ENCODE peak calls at places on chromosomes 3 and 15, in six cellular contexts. One of them, this sample, is unnamed.

GRCh38 chr3:161149529-161149928 is 44.4 kb upstream of the B3GALNT1 start:
- DNase-seq in nucleus accumbens: no peak
- DNase-seq in GM10248: no peak
- DNase-seq in NK-92 treated with Interleukin-12 subunit alpha and Interleukin-12 subunit beta, amount 100 ng/mL, for 24 hours: no peak
- DNase-seq in heart left ventricle: no peak
- DNase-seq in stimulated activated naive CD8-positive, alpha-beta T cell treated with anti-CD3 and anti-CD28 coated beads, Interleukin-15, amount 100 ng/mL, for 72 hours: no peak
- DNase-seq in this sample: no peak

GRCh38 chr3:195119461-195120198 is 151.3 kb downstream of the XXYLT1 start:
- DNase-seq in nucleus accumbens: no peak
- DNase-seq in GM10248: no peak
- DNase-seq in NK-92 treated with Interleukin-12 subunit alpha and Interleukin-12 subunit beta, amount 100 ng/mL, for 24 hours: no peak
- DNase-seq in heart left ventricle: no peak
- DNase-seq in stimulated activated naive CD8-positive, alpha-beta T cell treated with anti-CD3 and anti-CD28 coated beads, Interleukin-15, amount 100 ng/mL, for 72 hours: no peak
- DNase-seq in this sample: peak

GRCh38 chr3:127044996-127045395 is 62.1 kb downstream of the PLXNA1 start:
- DNase-seq in nucleus accumbens: no peak
- DNase-seq in GM10248: no peak
- DNase-seq in NK-92 treated with Interleukin-12 subunit alpha and Interleukin-12 subunit beta, amount 100 ng/mL, for 24 hours: no peak
- DNase-seq in heart left ventricle: no peak
- DNase-seq in stimulated activated naive CD8-positive, alpha-beta T cell treated with anti-CD3 and anti-CD28 coated beads, Interleukin-15, amount 100 ng/mL, for 72 hours: no peak
- DNase-seq in this sample: no peak

GRCh38 chr3:32781211-32781968 is 36.4 kb upstream of the TRIM71 start:
- DNase-seq in nucleus accumbens: peak
- DNase-seq in GM10248: peak
- DNase-seq in NK-92 treated with Interleukin-12 subunit alpha and Interleukin-12 subunit beta, amount 100 ng/mL, for 24 hours: peak
- DNase-seq in heart left ventricle: peak
- DNase-seq in stimulated activated naive CD8-positive, alpha-beta T cell treated with anti-CD3 and anti-CD28 coated beads, Interleukin-15, amount 100 ng/mL, for 72 hours: peak
- DNase-seq in this sample: no peak

GRCh38 chr3:14137004-14137403 is 12.2 kb downstream of the TMEM43 start:
- DNase-seq in nucleus accumbens: no peak
- DNase-seq in GM10248: no peak
- DNase-seq in NK-92 treated with Interleukin-12 subunit alpha and Interleukin-12 subunit beta, amount 100 ng/mL, for 24 hours: no peak
- DNase-seq in heart left ventricle: no peak
- DNase-seq in stimulated activated naive CD8-positive, alpha-beta T cell treated with anti-CD3 and anti-CD28 coated beads, Interleukin-15, amount 100 ng/mL, for 72 hours: no peak
- DNase-seq in this sample: no peak

GRCh38 chr3:117941756-117942155 is 1092.9 kb downstream of the IGSF11 start:
- DNase-seq in nucleus accumbens: no peak
- DNase-seq in GM10248: no peak
- DNase-seq in NK-92 treated with Interleukin-12 subunit alpha and Interleukin-12 subunit beta, amount 100 ng/mL, for 24 hours: no peak
- DNase-seq in heart left ventricle: no peak
- DNase-seq in stimulated activated naive CD8-positive, alpha-beta T cell treated with anti-CD3 and anti-CD28 coated beads, Interleukin-15, amount 100 ng/mL, for 72 hours: no peak
- DNase-seq in this sample: no peak

GRCh38 chr15:45630958-45631691 is 3.7 kb upstream of the SQOR start:
- DNase-seq in nucleus accumbens: no peak
- DNase-seq in GM10248: no peak
- DNase-seq in NK-92 treated with Interleukin-12 subunit alpha and Interleukin-12 subunit beta, amount 100 ng/mL, for 24 hours: no peak
- DNase-seq in heart left ventricle: no peak
- DNase-seq in stimulated activated naive CD8-positive, alpha-beta T cell treated with anti-CD3 and anti-CD28 coated beads, Interleukin-15, amount 100 ng/mL, for 72 hours: no peak
- DNase-seq in this sample: peak

GRCh38 chr3:100254168-100254777 is 6.5 kb upstream of the TBC1D23 start:
- DNase-seq in nucleus accumbens: peak
- DNase-seq in GM10248: peak
- DNase-seq in NK-92 treated with Interleukin-12 subunit alpha and Interleukin-12 subunit beta, amount 100 ng/mL, for 24 hours: peak
- DNase-seq in heart left ventricle: peak
- DNase-seq in stimulated activated naive CD8-positive, alpha-beta T cell treated with anti-CD3 and anti-CD28 coated beads, Interleukin-15, amount 100 ng/mL, for 72 hours: peak
- DNase-seq in this sample: no peak

GRCh38 chr3:177435301-177435700 is 238.0 kb upstream of the TBL1XR1 start:
- DNase-seq in nucleus accumbens: no peak
- DNase-seq in GM10248: no peak
- DNase-seq in NK-92 treated with Interleukin-12 subunit alpha and Interleukin-12 subunit beta, amount 100 ng/mL, for 24 hours: no peak
- DNase-seq in heart left ventricle: no peak
- DNase-seq in stimulated activated naive CD8-positive, alpha-beta T cell treated with anti-CD3 and anti-CD28 coated beads, Interleukin-15, amount 100 ng/mL, for 72 hours: no peak
- DNase-seq in this sample: no peak

GRCh38 chr3:25511972-25512721 is 84.1 kb downstream of the RARB start:
- DNase-seq in nucleus accumbens: no peak
- DNase-seq in GM10248: no peak
- DNase-seq in NK-92 treated with Interleukin-12 subunit alpha and Interleukin-12 subunit beta, amount 100 ng/mL, for 24 hours: no peak
- DNase-seq in heart left ventricle: no peak
- DNase-seq in stimulated activated naive CD8-positive, alpha-beta T cell treated with anti-CD3 and anti-CD28 coated beads, Interleukin-15, amount 100 ng/mL, for 72 hours: no peak
- DNase-seq in this sample: no peak

GRCh38 chr3:138409171-138409570 is 25.2 kb upstream of the ESYT3 start:
- DNase-seq in nucleus accumbens: no peak
- DNase-seq in GM10248: no peak
- DNase-seq in NK-92 treated with Interleukin-12 subunit alpha and Interleukin-12 subunit beta, amount 100 ng/mL, for 24 hours: no peak
- DNase-seq in heart left ventricle: no peak
- DNase-seq in stimulated activated naive CD8-positive, alpha-beta T cell treated with anti-CD3 and anti-CD28 coated beads, Interleukin-15, amount 100 ng/mL, for 72 hours: no peak
- DNase-seq in this sample: no peak

GRCh38 chr15:68389936-68390790 is 41.8 kb downstream of the ITGA11 start:
- DNase-seq in nucleus accumbens: no peak
- DNase-seq in GM10248: peak
- DNase-seq in NK-92 treated with Interleukin-12 subunit alpha and Interleukin-12 subunit beta, amount 100 ng/mL, for 24 hours: peak
- DNase-seq in heart left ventricle: peak
- DNase-seq in stimulated activated naive CD8-positive, alpha-beta T cell treated with anti-CD3 and anti-CD28 coated beads, Interleukin-15, amount 100 ng/mL, for 72 hours: peak
- DNase-seq in this sample: no peak

GRCh38 chr3:38354588-38355344 is 8.2 kb downstream of the XYLB start:
- DNase-seq in nucleus accumbens: no peak
- DNase-seq in GM10248: no peak
- DNase-seq in NK-92 treated with Interleukin-12 subunit alpha and Interleukin-12 subunit beta, amount 100 ng/mL, for 24 hours: no peak
- DNase-seq in heart left ventricle: no peak
- DNase-seq in stimulated activated naive CD8-positive, alpha-beta T cell treated with anti-CD3 and anti-CD28 coated beads, Interleukin-15, amount 100 ng/mL, for 72 hours: no peak
- DNase-seq in this sample: no peak

GRCh38 chr3:73498764-73499622 is 125.7 kb downstream of the PDZRN3 start:
- DNase-seq in nucleus accumbens: no peak
- DNase-seq in GM10248: peak
- DNase-seq in NK-92 treated with Interleukin-12 subunit alpha and Interleukin-12 subunit beta, amount 100 ng/mL, for 24 hours: peak
- DNase-seq in heart left ventricle: peak
- DNase-seq in stimulated activated naive CD8-positive, alpha-beta T cell treated with anti-CD3 and anti-CD28 coated beads, Interleukin-15, amount 100 ng/mL, for 72 hours: no peak
- DNase-seq in this sample: no peak

GRCh38 chr15:92690370-92690769 is 34.8 kb upstream of the FAM174B start:
- DNase-seq in nucleus accumbens: no peak
- DNase-seq in GM10248: no peak
- DNase-seq in NK-92 treated with Interleukin-12 subunit alpha and Interleukin-12 subunit beta, amount 100 ng/mL, for 24 hours: no peak
- DNase-seq in heart left ventricle: no peak
- DNase-seq in stimulated activated naive CD8-positive, alpha-beta T cell treated with anti-CD3 and anti-CD28 coated beads, Interleukin-15, amount 100 ng/mL, for 72 hours: no peak
- DNase-seq in this sample: no peak

This sample was measured in kidney epithelial cell.